ENCODE peak calls at places on chromosomes 11 and 22, in five cellular contexts. D is left ventricle myocardium inferior, C is right atrium auricular region, P is brain microvascular endothelial cell, V is mesendoderm. A is an unnamed sample.

GRCh38 chr11:128692750-128693578 is 908 bp upstream of the FLI1 start:
- DNase-seq in D (no peak), C (no peak), P (peak), V (peak), A (peak)

GRCh38 chr22:36587289-36588154 is 58.6 kb upstream of the EIF3D start:
- DNase-seq in D (no peak), C (no peak), P (peak), V (no peak), A (no peak)

GRCh38 chr11:86931059-86931964 is 23.9 kb downstream of the FZD4 start:
- DNase-seq in D (no peak), C (no peak), P (no peak), V (no peak), A (no peak)

GRCh38 chr11:43943931-43944751 is 1.7 kb downstream of the C11orf96 start:
- DNase-seq in D (no peak), C (no peak), P (peak), V (no peak), A (peak)

GRCh38 chr11:70527046-70527395 is 128.7 kb downstream of the CTTN start:
- DNase-seq in D (no peak), C (no peak), P (no peak), V (no peak), A (no peak)

GRCh38 chr22:30694171-30694637 is 470 bp upstream of the OSBP2 start:
- DNase-seq in D (peak), C (no peak), P (no peak), V (peak), A (no peak)

GRCh38 chr11:1919428-1920127 is at the start of gene TNNT3:
- DNase-seq in D (no peak), C (no peak), P (no peak), V (no peak), A (no peak)

GRCh38 chr11:78219493-78220217 is 30.9 kb downstream of the USP35 start:
- DNase-seq in D (no peak), C (no peak), P (no peak), V (no peak), A (no peak)

GRCh38 chr11:48036466-48036865 is 56.1 kb downstream of the PTPRJ start:
- DNase-seq in D (no peak), C (no peak), P (no peak), V (no peak), A (no peak)

GRCh38 chr11:1559103-1559951 is 12.7 kb downstream of the DUSP8 start:
- DNase-seq in D (peak), C (peak), P (no peak), V (peak), A (no peak)

GRCh38 chr22:50696799-50697561 is 24.4 kb downstream of the SHANK3 start:
- DNase-seq in D (peak), C (no peak), P (no peak), V (peak), A (no peak)

GRCh38 chr11:111770581-111771134 is 4.5 kb upstream of the PPP2R1B start:
- DNase-seq in D (no peak), C (no peak), P (no peak), V (no peak), A (no peak)

GRCh38 chr11:65417702-65418430 is 4.7 kb upstream of the NEAT1 start:
- DNase-seq in D (peak), C (peak), P (no peak), V (peak), A (no peak)

GRCh38 chr22:29310863-29311339 is 4.5 kb downstream of the GAS2L1 start:
- DNase-seq in D (peak), C (peak), P (peak), V (peak), A (peak)

GRCh38 chr22:49632199-49633009 is 195.3 kb downstream of the BRD1 start:
- DNase-seq in D (peak), C (no peak), P (peak), V (peak), A (peak)

GRCh38 chr11:12989428-12990242 is 19.5 kb upstream of the RASSF10 start:
- DNase-seq in D (no peak), C (no peak), P (no peak), V (peak), A (no peak)

GRCh38 chr11:6554828-6555706 is 48.3 kb downstream of the RRP8 start:
- DNase-seq in D (no peak), C (no peak), P (no peak), V (no peak), A (no peak)
- H3K27ac ChIP-seq in D (no peak), C (no peak), P (no peak), V (no peak), A (no peak)

GRCh38 chr22:43014062-43014875 is 680 bp downstream of the PACSIN2 start:
- DNase-seq in D (peak), C (no peak), P (no peak), V (peak), A (peak)
- H3K27ac ChIP-seq in D (peak), C (peak), P (peak), V (peak), A (peak)

GRCh38 chr11:94767701-94768601 is at the start of gene AMOTL1:
- DNase-seq in D (peak), C (peak), P (peak), V (peak), A (peak)

GRCh38 chr11:94770563-94771120 is 2.5 kb downstream of the AMOTL1 start:
- DNase-seq in D (no peak), C (no peak), P (no peak), V (no peak), A (no peak)

GRCh38 chr11:94767292-94767690 is 865 bp upstream of the AMOTL1 start:
- DNase-seq in D (no peak), C (no peak), P (no peak), V (no peak), A (no peak)

GRCh38 chr11:94769897-94770296 is 1.7 kb downstream of the AMOTL1 start:
- DNase-seq in D (no peak), C (no peak), P (no peak), V (no peak), A (no peak)

GRCh38 chr11:94768602-94769511 is 701 bp downstream of the AMOTL1 start:
- DNase-seq in D (peak), C (no peak), P (no peak), V (no peak), A (peak)
- H3K27ac ChIP-seq in D (peak), C (peak), P (peak), V (peak), A (peak)

GRCh38 chr11:133974836-133975235 is 18.1 kb upstream of the IGSF9B start:
- DNase-seq in D (no peak), C (no peak), P (no peak), V (no peak), A (no peak)

GRCh38 chr11:133980665-133981064 is 23.9 kb upstream of the IGSF9B start:
- DNase-seq in D (no peak), C (no peak), P (no peak), V (no peak), A (no peak)

GRCh38 chr11:133978816-133979215 is 22.0 kb upstream of the IGSF9B start:
- DNase-seq in D (no peak), C (no peak), P (no peak), V (no peak), A (no peak)

GRCh38 chr11:133981156-133981555 is 24.4 kb upstream of the IGSF9B start:
- DNase-seq in D (peak), C (peak), P (no peak), V (no peak), A (no peak)

DNA sequence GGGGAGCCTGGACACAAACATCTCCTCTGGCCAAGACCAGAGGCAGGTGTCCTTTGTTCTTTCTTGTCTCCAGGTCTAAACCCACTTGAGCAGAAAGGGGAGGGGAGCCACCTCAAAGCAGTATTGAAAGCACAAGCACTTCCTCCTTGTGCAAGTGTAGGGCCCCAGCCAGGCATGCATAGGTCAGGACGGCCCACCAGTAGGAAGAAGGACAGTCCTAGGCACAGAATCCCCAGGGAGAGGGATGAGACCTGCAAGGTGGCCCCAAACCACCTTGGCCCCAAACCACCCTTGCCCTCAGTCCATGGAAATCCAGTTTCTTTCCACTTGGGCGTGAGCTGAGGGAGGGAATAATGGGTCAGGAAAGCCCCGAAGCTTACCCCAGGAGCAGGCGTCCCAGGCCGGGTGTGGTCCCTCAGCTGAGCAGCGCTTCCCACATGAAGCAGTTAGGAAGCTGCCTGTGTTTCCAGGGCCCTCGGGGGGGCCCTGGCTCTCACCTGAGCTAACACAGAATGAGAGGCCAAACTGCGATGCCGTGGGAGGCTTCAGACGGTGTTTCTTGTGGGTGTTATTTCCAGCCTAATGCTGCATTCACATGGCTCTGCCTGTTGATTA is 20.4 kb upstream of the IGSF9B start:
- DNase-seq in D (no peak), C (no peak), P (no peak), V (no peak), A (no peak)
- H3K27ac ChIP-seq in D (no peak), C (no peak), P (no peak), V (no peak), A (no peak)

GRCh38 chr11:130457909-130458729 is 9.7 kb downstream of the ADAMTS15 start:
- DNase-seq in D (peak), C (no peak), P (no peak), V (no peak), A (no peak)

GRCh38 chr11:130456276-130456675 is 7.8 kb downstream of the ADAMTS15 start:
- DNase-seq in D (no peak), C (no peak), P (no peak), V (no peak), A (no peak)

GRCh38 chr11:130452941-130453340 is 4.5 kb downstream of the ADAMTS15 start:
- DNase-seq in D (peak), C (no peak), P (no peak), V (peak), A (no peak)

GRCh38 chr11:130454495-130455262 is 6.2 kb downstream of the ADAMTS15 start:
- DNase-seq in D (no peak), C (no peak), P (peak), V (no peak), A (no peak)

GRCh38 chr11:130455493-130456127 is 7.2 kb downstream of the ADAMTS15 start:
- DNase-seq in D (no peak), C (no peak), P (no peak), V (no peak), A (no peak)
- H3K27ac ChIP-seq in D (peak), C (peak), P (no peak), V (no peak), A (no peak)

A was measured in SJSA1.